ENCODE peak calls at places on chromosomes 5 and 9, in nine cellular contexts. E is adrenal gland; K is left ventricle myocardium inferior; Y is CD4-positive, CD25-positive, alpha-beta regulatory T cell; W is sigmoid colon; F is CD4-positive, alpha-beta T cell; C is brain microvascular endothelial cell; S is lower lobe of right lung; M is mammary epithelial cell. P is an unnamed sample.

GRCh38 chr5:176732736-176733585 is 77.4 kb upstream of the UNC5A start:
- DNase-seq in E (no peak), K (no peak), Y (no peak), W (peak; percentile 60), F (no peak), C (no peak), S (peak; percentile 15), M (no peak), P (peak; percentile 52)

GRCh38 chr9:125752070-125752628 is 5.0 kb downstream of the PBX3 start:
- DNase-seq in E (no peak), K (no peak), Y (no peak), W (no peak), F (no peak), C (no peak), S (no peak), M (peak; percentile 15), P (no peak)

GRCh38 chr9:74379718-74380117 is 117.4 kb upstream of the RORB start:
- DNase-seq in E (peak; percentile 19), K (no peak), Y (no peak), W (no peak), F (no peak), C (no peak), S (no peak), M (peak; percentile 66), P (no peak)

GRCh38 chr9:129307227-129307970 is 129.3 kb upstream of the IER5L start:
- DNase-seq in E (peak; percentile 11), K (no peak), Y (no peak), W (no peak), F (no peak), C (no peak), S (peak; percentile 4), M (no peak), P (peak; percentile 29)

GRCh38 chr9:127644943-127645342 is 32.9 kb downstream of the STXBP1 start:
- DNase-seq in E (no peak), K (no peak), Y (no peak), W (no peak), F (no peak), C (no peak), S (no peak), M (no peak), P (no peak)

GRCh38 chr5:139659673-139660072 is 11.5 kb downstream of the CXXC5 start:
- DNase-seq in E (no peak), K (no peak), Y (no peak), W (no peak), F (no peak), C (no peak), S (no peak), M (no peak), P (no peak)

GRCh38 chr5:448061-448765 is 5.2 kb downstream of the EXOC3 start:
- DNase-seq in E (peak; percentile 52), K (peak; percentile 55), Y (no peak), W (peak; percentile 79), F (no peak), C (no peak), S (peak; percentile 84), M (no peak), P (peak; percentile 67)

GRCh38 chr9:105233836-105234235 is 10.6 kb upstream of the SLC44A1 start:
- DNase-seq in E (no peak), K (no peak), Y (no peak), W (no peak), F (no peak), C (no peak), S (no peak), M (no peak), P (no peak)

GRCh38 chr9:113580041-113580953 is 116.8 kb downstream of the RGS3 start:
- DNase-seq in E (peak; percentile 67), K (peak; percentile 80), Y (peak; percentile 5), W (peak; percentile 84), F (peak; percentile 46), C (no peak), S (peak; percentile 98), M (peak; percentile 76), P (peak; percentile 88)
- H3K27ac ChIP-seq in E (peak overlapping the region; percentile 84), K (peak overlapping the region; percentile 94), Y (peak overlapping the region; percentile 80), W (peak overlapping the region; percentile 84), F (peak overlapping the region; percentile 77), C (peak overlapping the region; percentile 67), S (peak overlapping the region; percentile 85), M (peak overlapping the region; percentile 26), P (peak overlapping the region; percentile 92)

GRCh38 chr5:172425402-172425801 is 28.9 kb downstream of the SH3PXD2B start:
- DNase-seq in E (no peak), K (no peak), Y (no peak), W (no peak), F (no peak), C (no peak), S (no peak), M (no peak), P (no peak)
- H3K27ac ChIP-seq in E (peak overlapping the region; percentile 87), K (peak overlapping the region; percentile 18), Y (no peak overlapping the region), W (peak overlapping the region; percentile 76), F (no peak overlapping the region), C (no peak overlapping the region), S (peak overlapping the region; percentile 48), M (no peak overlapping the region), P (peak overlapping the region; percentile 41)

DNA sequence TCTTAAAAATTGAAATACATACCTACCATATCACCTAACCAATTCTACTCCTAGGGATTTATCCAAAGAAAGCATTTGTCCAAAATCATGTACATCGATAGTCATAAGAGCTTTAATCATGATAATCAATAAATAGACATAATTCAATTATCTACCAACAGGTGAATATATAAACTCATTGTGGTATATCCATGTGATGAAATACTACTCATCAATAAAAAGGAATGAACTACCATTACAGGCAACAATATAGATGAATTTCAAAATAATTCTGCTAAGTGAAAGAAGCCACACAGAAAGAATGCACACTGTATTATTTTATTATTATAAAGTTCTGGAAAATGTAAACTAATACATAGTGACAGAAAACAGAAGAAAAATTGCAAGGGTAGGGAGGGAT is 81.8 kb downstream of the RFX3 start:
- DNase-seq in E (no peak), K (no peak), Y (no peak), W (no peak), F (no peak), C (no peak), S (no peak), M (no peak), P (no peak)
- H3K27ac ChIP-seq in E (no peak overlapping the region), K (no peak overlapping the region), Y (no peak overlapping the region), W (no peak overlapping the region), F (no peak overlapping the region), C (no peak overlapping the region), S (no peak overlapping the region), M (no peak overlapping the region), P (no peak overlapping the region)

GRCh38 chr5:125412561-125413535 is 666.4 kb upstream of the ZNF608 start:
- DNase-seq in E (peak; percentile 80), K (peak; percentile 61), Y (no peak), W (peak; percentile 82), F (no peak), C (peak; percentile 86), S (peak; percentile 67), M (peak; percentile 84), P (peak; percentile 42)
- H3K27ac ChIP-seq in E (peak overlapping the region; percentile 78), K (peak overlapping the region; percentile 53), Y (no peak overlapping the region), W (peak overlapping the region; percentile 68), F (no peak overlapping the region), C (peak overlapping the region; percentile 91), S (peak overlapping the region; percentile 63), M (peak overlapping the region; percentile 99), P (no peak overlapping the region)

GRCh38 chr5:151742870-151743294 is 15.5 kb downstream of the ATOX1 start:
- DNase-seq in E (peak; percentile 64), K (peak; percentile 30), Y (no peak), W (peak; percentile 76), F (no peak), C (peak; percentile 67), S (no peak), M (peak; percentile 58), P (peak; percentile 51)

GRCh38 chr5:151743535-151743934 is 14.9 kb downstream of the ATOX1 start:
- DNase-seq in E (no peak), K (no peak), Y (no peak), W (no peak), F (no peak), C (no peak), S (no peak), M (no peak), P (no peak)

GRCh38 chr5:151740958-151741373 is 17.5 kb downstream of the ATOX1 start:
- DNase-seq in E (no peak), K (no peak), Y (no peak), W (no peak), F (no peak), C (peak; percentile 57), S (no peak), M (peak; percentile 62), P (no peak)

GRCh38 chr5:151740336-151740942 is 18.0 kb downstream of the ATOX1 start:
- DNase-seq in E (peak; percentile 84), K (peak; percentile 71), Y (peak; percentile 33), W (peak; percentile 82), F (peak; percentile 16), C (peak; percentile 91), S (no peak), M (peak; percentile 60), P (peak; percentile 84)

GRCh38 chr5:151741678-151742423 is 16.6 kb downstream of the ATOX1 start:
- DNase-seq in E (no peak), K (no peak), Y (no peak), W (no peak), F (no peak), C (peak; percentile 78), S (no peak), M (peak; percentile 81), P (no peak)
- H3K27ac ChIP-seq in E (no peak overlapping the region), K (no peak overlapping the region), Y (no peak overlapping the region), W (peak overlapping the region; percentile 77), F (no peak overlapping the region), C (peak overlapping the region; percentile 99), S (no peak overlapping the region), M (peak overlapping the region; percentile 81), P (peak overlapping the region; percentile 80)

GRCh38 chr5:156274455-156274854 is 52.5 kb upstream of the SGCD start:
- DNase-seq in E (no peak), K (no peak), Y (no peak), W (no peak), F (no peak), C (no peak), S (no peak), M (no peak), P (no peak)
- H3K27ac ChIP-seq in E (no peak overlapping the region), K (no peak overlapping the region), Y (no peak overlapping the region), W (no peak overlapping the region), F (no peak overlapping the region), C (no peak overlapping the region), S (no peak overlapping the region), M (no peak overlapping the region), P (no peak overlapping the region)

DNA sequence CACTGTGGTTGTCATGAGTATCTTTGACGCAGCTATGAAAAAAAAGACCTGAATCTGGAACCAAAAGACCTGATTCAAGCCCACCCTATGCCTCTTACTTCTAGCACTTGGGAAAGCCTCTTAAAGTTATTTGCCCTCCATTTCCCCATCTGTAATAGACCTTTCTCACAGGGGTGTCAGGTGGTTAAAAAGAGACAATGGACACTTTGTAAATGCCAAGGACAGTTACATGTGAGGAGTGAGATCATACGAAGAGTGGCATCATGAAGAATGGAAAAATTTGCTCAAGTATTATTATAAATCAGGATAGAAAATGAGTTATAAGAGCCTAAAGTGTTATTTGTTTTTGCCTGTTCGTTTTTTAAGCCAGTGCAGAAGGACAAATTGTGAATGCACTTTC is 46.5 kb downstream of the ACTL7B start:
- DNase-seq in E (no peak), K (no peak), Y (no peak), W (no peak), F (no peak), C (no peak), S (no peak), M (no peak), P (no peak)
- H3K27ac ChIP-seq in E (no peak overlapping the region), K (no peak overlapping the region), Y (no peak overlapping the region), W (no peak overlapping the region), F (no peak overlapping the region), C (no peak overlapping the region), S (no peak overlapping the region), M (no peak overlapping the region), P (no peak overlapping the region)